ENCODE peak calls at places on chromosomes 4 and X, in ten cellular contexts. One of them, this sample, is unnamed.
A peak's percentile ranks its signal among the peaks of the same experiment; 100 is the strongest.

GRCh38 chr4:20483416-20483815 is 216.8 kb upstream of the PACRGL start:
- DNase-seq in heart left ventricle: no peak
- DNase-seq in upper lobe of right lung: no peak
- DNase-seq in CD4-positive, alpha-beta T cell: no peak
- DNase-seq in T-helper 17 cell: no peak
- DNase-seq in stomach: no peak
- DNase-seq in AG04450: no peak
- DNase-seq in tibial artery: no peak
- DNase-seq in H9: no peak
- DNase-seq in fibroblast of lung: peak; percentile 31
- DNase-seq in this sample: no peak

GRCh38 chr4:85842540-85842939 is 367.6 kb downstream of the ARHGAP24 start:
- DNase-seq in heart left ventricle: peak; percentile 33
- DNase-seq in upper lobe of right lung: no peak
- DNase-seq in CD4-positive, alpha-beta T cell: no peak
- DNase-seq in T-helper 17 cell: no peak
- DNase-seq in stomach: no peak
- DNase-seq in AG04450: no peak
- DNase-seq in tibial artery: peak; percentile 67
- DNase-seq in H9: no peak
- DNase-seq in fibroblast of lung: peak; percentile 41
- DNase-seq in this sample: peak; percentile 46

GRCh38 chr4:147942729-147943128 is 210.8 kb downstream of the ARHGAP10 start:
- DNase-seq in heart left ventricle: no peak
- DNase-seq in upper lobe of right lung: no peak
- DNase-seq in CD4-positive, alpha-beta T cell: no peak
- DNase-seq in T-helper 17 cell: no peak
- DNase-seq in stomach: no peak
- DNase-seq in AG04450: no peak
- DNase-seq in tibial artery: no peak
- DNase-seq in H9: no peak
- DNase-seq in fibroblast of lung: peak; percentile 21
- DNase-seq in this sample: no peak

GRCh38 chr4:165384186-165384585 is 5.4 kb downstream of the CPE start:
- DNase-seq in heart left ventricle: no peak
- DNase-seq in upper lobe of right lung: no peak
- DNase-seq in CD4-positive, alpha-beta T cell: no peak
- DNase-seq in T-helper 17 cell: no peak
- DNase-seq in stomach: no peak
- DNase-seq in AG04450: no peak
- DNase-seq in tibial artery: no peak
- DNase-seq in H9: no peak
- DNase-seq in fibroblast of lung: no peak
- DNase-seq in this sample: no peak

GRCh38 chrX:124239911-124240310 is 92.5 kb upstream of the TEX13D start:
- DNase-seq in heart left ventricle: no peak
- DNase-seq in upper lobe of right lung: no peak
- DNase-seq in CD4-positive, alpha-beta T cell: no peak
- DNase-seq in T-helper 17 cell: no peak
- DNase-seq in stomach: no peak
- DNase-seq in AG04450: no peak
- DNase-seq in tibial artery: no peak
- DNase-seq in H9: no peak
- DNase-seq in fibroblast of lung: no peak
- DNase-seq in this sample: no peak

GRCh38 chr4:137852326-137852725 is 320.0 kb upstream of the PCDH18 start:
- DNase-seq in heart left ventricle: no peak
- DNase-seq in upper lobe of right lung: no peak
- DNase-seq in CD4-positive, alpha-beta T cell: no peak
- DNase-seq in T-helper 17 cell: no peak
- DNase-seq in stomach: no peak
- DNase-seq in AG04450: no peak
- DNase-seq in tibial artery: no peak
- DNase-seq in H9: no peak
- DNase-seq in fibroblast of lung: no peak
- DNase-seq in this sample: no peak

GRCh38 chrX:106933538-106933961 is 13.3 kb downstream of the CLDN2 start:
- DNase-seq in heart left ventricle: no peak
- DNase-seq in upper lobe of right lung: peak; percentile 65
- DNase-seq in CD4-positive, alpha-beta T cell: no peak
- DNase-seq in T-helper 17 cell: no peak
- DNase-seq in stomach: peak; percentile 62
- DNase-seq in AG04450: no peak
- DNase-seq in tibial artery: no peak
- DNase-seq in H9: no peak
- DNase-seq in fibroblast of lung: no peak
- DNase-seq in this sample: no peak

GRCh38 chrX:81195712-81196111 is 6.0 kb downstream of the HMGN5 start:
- DNase-seq in heart left ventricle: peak; percentile 20
- DNase-seq in upper lobe of right lung: no peak
- DNase-seq in CD4-positive, alpha-beta T cell: peak; percentile 26
- DNase-seq in T-helper 17 cell: peak; percentile 14
- DNase-seq in stomach: peak; percentile 57
- DNase-seq in AG04450: no peak
- DNase-seq in tibial artery: no peak
- DNase-seq in H9: peak; percentile 45
- DNase-seq in fibroblast of lung: peak; percentile 63
- DNase-seq in this sample: no peak

GRCh38 chr4:8270912-8271815 is 1.6 kb downstream of the HTRA3 start:
- DNase-seq in heart left ventricle: no peak
- DNase-seq in upper lobe of right lung: no peak
- DNase-seq in CD4-positive, alpha-beta T cell: no peak
- DNase-seq in T-helper 17 cell: no peak
- DNase-seq in stomach: no peak
- DNase-seq in AG04450: no peak
- DNase-seq in tibial artery: no peak
- DNase-seq in H9: no peak
- DNase-seq in fibroblast of lung: no peak
- DNase-seq in this sample: no peak

GRCh38 chr4:31702291-31702690 is 982.1 kb downstream of the PCDH7 start:
- DNase-seq in heart left ventricle: no peak
- DNase-seq in upper lobe of right lung: no peak
- DNase-seq in CD4-positive, alpha-beta T cell: no peak
- DNase-seq in T-helper 17 cell: no peak
- DNase-seq in stomach: no peak
- DNase-seq in AG04450: no peak
- DNase-seq in tibial artery: no peak
- DNase-seq in H9: no peak
- DNase-seq in fibroblast of lung: peak; percentile 27
- DNase-seq in this sample: no peak

GRCh38 chr4:26208237-26208985 is 112.4 kb upstream of the RBPJ start:
- DNase-seq in heart left ventricle: no peak
- DNase-seq in upper lobe of right lung: no peak
- DNase-seq in CD4-positive, alpha-beta T cell: no peak
- DNase-seq in T-helper 17 cell: no peak
- DNase-seq in stomach: no peak
- DNase-seq in AG04450: no peak
- DNase-seq in tibial artery: no peak
- DNase-seq in H9: no peak
- DNase-seq in fibroblast of lung: no peak
- DNase-seq in this sample: no peak

GRCh38 chr4:81504685-81505598 is 33.2 kb upstream of the RASGEF1B start:
- DNase-seq in heart left ventricle: peak; percentile 59
- DNase-seq in upper lobe of right lung: peak; percentile 84
- DNase-seq in CD4-positive, alpha-beta T cell: peak; percentile 66
- DNase-seq in T-helper 17 cell: no peak
- DNase-seq in stomach: peak; percentile 52
- DNase-seq in AG04450: no peak
- DNase-seq in tibial artery: peak; percentile 86
- DNase-seq in H9: no peak
- DNase-seq in fibroblast of lung: peak; percentile 13
- DNase-seq in this sample: peak; percentile 84

DNA sequence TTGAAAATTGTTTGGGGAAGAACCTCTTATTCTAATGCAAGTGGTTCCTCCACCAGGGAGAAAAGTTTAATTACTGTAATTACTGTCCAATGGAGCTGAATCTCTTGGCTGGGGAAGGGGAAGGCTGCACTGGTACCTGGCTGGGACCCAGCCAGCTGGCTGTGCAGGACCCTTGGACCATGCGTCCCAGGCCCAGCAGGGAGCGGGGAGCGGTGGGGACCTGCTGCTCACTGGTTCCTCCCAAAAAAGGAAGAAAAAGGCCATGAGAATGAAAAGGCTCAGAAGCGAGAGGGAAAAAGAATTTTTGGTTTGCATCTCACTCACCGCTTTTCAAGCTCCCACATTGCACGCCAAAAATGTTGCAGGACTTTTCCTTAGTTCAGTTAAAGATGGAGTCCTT is 333.5 kb downstream of the FAM47B start:
- DNase-seq in heart left ventricle: no peak
- DNase-seq in upper lobe of right lung: no peak
- DNase-seq in CD4-positive, alpha-beta T cell: no peak
- DNase-seq in T-helper 17 cell: no peak
- DNase-seq in stomach: no peak
- DNase-seq in AG04450: no peak
- DNase-seq in tibial artery: no peak
- DNase-seq in H9: no peak
- DNase-seq in fibroblast of lung: no peak
- DNase-seq in this sample: no peak
- H3K9me3 ChIP-seq in heart left ventricle: no peaks in the 10 kb centered on the region
- H3K9me3 ChIP-seq in upper lobe of right lung: no peaks in the 10 kb centered on the region
- H3K9me3 ChIP-seq in CD4-positive, alpha-beta T cell: no peaks in the 10 kb centered on the region
- H3K9me3 ChIP-seq in T-helper 17 cell: peaks cover 2% of the 10 kb centered on the region
- H3K9me3 ChIP-seq in stomach: no peaks in the 10 kb centered on the region
- H3K9me3 ChIP-seq in AG04450: no peaks in the 10 kb centered on the region
- H3K9me3 ChIP-seq in tibial artery: no peaks in the 10 kb centered on the region
- H3K9me3 ChIP-seq in H9: no peaks in the 10 kb centered on the region
- H3K9me3 ChIP-seq in fibroblast of lung: no peaks in the 10 kb centered on the region
- H3K9me3 ChIP-seq in this sample: no peaks in the 10 kb centered on the region

GRCh38 chr4:32929738-32930688 is 2209.8 kb downstream of the PCDH7 start:
- DNase-seq in heart left ventricle: no peak
- DNase-seq in upper lobe of right lung: no peak
- DNase-seq in CD4-positive, alpha-beta T cell: no peak
- DNase-seq in T-helper 17 cell: no peak
- DNase-seq in stomach: no peak
- DNase-seq in AG04450: no peak
- DNase-seq in tibial artery: no peak
- DNase-seq in H9: no peak
- DNase-seq in fibroblast of lung: peak; percentile 1
- DNase-seq in this sample: no peak

GRCh38 chr4:32931475-32931874 is 2211.3 kb downstream of the PCDH7 start:
- DNase-seq in heart left ventricle: no peak
- DNase-seq in upper lobe of right lung: no peak
- DNase-seq in CD4-positive, alpha-beta T cell: no peak
- DNase-seq in T-helper 17 cell: no peak
- DNase-seq in stomach: no peak
- DNase-seq in AG04450: no peak
- DNase-seq in tibial artery: no peak
- DNase-seq in H9: no peak
- DNase-seq in fibroblast of lung: peak; percentile 12
- DNase-seq in this sample: no peak

DNA sequence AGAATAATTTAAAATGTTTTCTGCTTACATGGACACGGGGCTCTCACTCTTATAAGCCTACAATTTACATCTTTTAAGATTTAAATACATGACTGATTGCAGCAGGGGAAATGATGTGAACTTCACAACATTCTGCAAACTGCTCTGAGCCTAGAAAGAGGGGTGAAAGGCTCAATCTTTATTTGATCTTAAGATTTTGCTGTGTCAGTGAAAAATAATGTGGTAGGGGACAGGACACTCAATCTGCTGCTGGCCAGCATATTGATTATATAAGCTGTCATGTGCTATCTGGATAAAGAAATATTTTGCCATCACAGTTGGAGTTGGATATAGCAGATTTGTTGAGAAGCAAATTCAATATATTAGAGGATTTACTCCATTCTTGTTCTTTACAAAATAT is 2210.5 kb downstream of the PCDH7 start:
- DNase-seq in heart left ventricle: no peak
- DNase-seq in upper lobe of right lung: no peak
- DNase-seq in CD4-positive, alpha-beta T cell: no peak
- DNase-seq in T-helper 17 cell: no peak
- DNase-seq in stomach: no peak
- DNase-seq in AG04450: no peak
- DNase-seq in tibial artery: no peak
- DNase-seq in H9: no peak
- DNase-seq in fibroblast of lung: no peak
- DNase-seq in this sample: no peak
- H3K9me3 ChIP-seq in heart left ventricle: no peaks in the 10 kb centered on the region
- H3K9me3 ChIP-seq in upper lobe of right lung: no peaks in the 10 kb centered on the region
- H3K9me3 ChIP-seq in CD4-positive, alpha-beta T cell: no peaks in the 10 kb centered on the region
- H3K9me3 ChIP-seq in T-helper 17 cell: no peaks in the 10 kb centered on the region
- H3K9me3 ChIP-seq in stomach: peaks cover 3% of the 10 kb centered on the region
- H3K9me3 ChIP-seq in AG04450: no peaks in the 10 kb centered on the region
- H3K9me3 ChIP-seq in tibial artery: no peaks in the 10 kb centered on the region
- H3K9me3 ChIP-seq in H9: no peaks in the 10 kb centered on the region
- H3K9me3 ChIP-seq in fibroblast of lung: no peaks in the 10 kb centered on the region
- H3K9me3 ChIP-seq in this sample: no peaks in the 10 kb centered on the region

DNA sequence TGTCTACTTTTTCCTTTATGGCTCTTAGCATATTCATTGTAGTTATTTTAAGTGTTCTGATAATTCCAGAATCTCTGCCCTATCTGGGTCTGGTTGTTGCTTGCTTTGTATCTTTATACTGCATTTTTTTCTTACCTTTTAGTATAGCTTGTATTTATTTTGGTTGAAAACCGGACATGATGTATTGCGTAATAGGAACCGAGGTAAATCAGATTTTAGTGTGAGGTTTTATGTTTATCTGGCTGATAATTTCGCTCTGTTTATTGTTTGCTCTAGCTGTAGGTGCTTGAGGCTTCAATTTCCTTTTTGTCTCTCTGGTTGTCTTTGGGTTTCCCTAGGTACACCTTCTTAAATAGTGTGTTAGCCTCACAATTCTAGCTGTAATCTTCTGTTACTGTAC is 263.8 kb upstream of the LCORL start:
- DNase-seq in heart left ventricle: no peak
- DNase-seq in upper lobe of right lung: no peak
- DNase-seq in CD4-positive, alpha-beta T cell: no peak
- DNase-seq in T-helper 17 cell: no peak
- DNase-seq in stomach: no peak
- DNase-seq in AG04450: no peak
- DNase-seq in tibial artery: no peak
- DNase-seq in H9: no peak
- DNase-seq in fibroblast of lung: no peak
- DNase-seq in this sample: no peak
- H3K9me3 ChIP-seq in heart left ventricle: no peaks in the 10 kb centered on the region
- H3K9me3 ChIP-seq in upper lobe of right lung: no peaks in the 10 kb centered on the region
- H3K9me3 ChIP-seq in CD4-positive, alpha-beta T cell: no peaks in the 10 kb centered on the region
- H3K9me3 ChIP-seq in T-helper 17 cell: no peaks in the 10 kb centered on the region
- H3K9me3 ChIP-seq in stomach: peaks cover 6% of the 10 kb centered on the region
- H3K9me3 ChIP-seq in AG04450: peaks cover 8% of the 10 kb centered on the region
- H3K9me3 ChIP-seq in tibial artery: no peaks in the 10 kb centered on the region
- H3K9me3 ChIP-seq in H9: no peaks in the 10 kb centered on the region
- H3K9me3 ChIP-seq in fibroblast of lung: no peaks in the 10 kb centered on the region
- H3K9me3 ChIP-seq in this sample: no peaks in the 10 kb centered on the region

GRCh38 chr4:12173496-12173895 is 744.8 kb upstream of the HS3ST1 start:
- DNase-seq in heart left ventricle: no peak
- DNase-seq in upper lobe of right lung: no peak
- DNase-seq in CD4-positive, alpha-beta T cell: no peak
- DNase-seq in T-helper 17 cell: no peak
- DNase-seq in stomach: no peak
- DNase-seq in AG04450: no peak
- DNase-seq in tibial artery: no peak
- DNase-seq in H9: no peak
- DNase-seq in fibroblast of lung: no peak
- DNase-seq in this sample: no peak

GRCh38 chr4:12172198-12172970 is 743.7 kb upstream of the HS3ST1 start:
- DNase-seq in heart left ventricle: no peak
- DNase-seq in upper lobe of right lung: no peak
- DNase-seq in CD4-positive, alpha-beta T cell: no peak
- DNase-seq in T-helper 17 cell: no peak
- DNase-seq in stomach: no peak
- DNase-seq in AG04450: no peak
- DNase-seq in tibial artery: no peak
- DNase-seq in H9: no peak
- DNase-seq in fibroblast of lung: no peak
- DNase-seq in this sample: no peak

GRCh38 chr4:12170308-12170707 is 741.6 kb upstream of the HS3ST1 start:
- DNase-seq in heart left ventricle: no peak
- DNase-seq in upper lobe of right lung: no peak
- DNase-seq in CD4-positive, alpha-beta T cell: no peak
- DNase-seq in T-helper 17 cell: no peak
- DNase-seq in stomach: no peak
- DNase-seq in AG04450: no peak
- DNase-seq in tibial artery: no peak
- DNase-seq in H9: no peak
- DNase-seq in fibroblast of lung: no peak
- DNase-seq in this sample: no peak
- H3K9me3 ChIP-seq in heart left ventricle: no peaks in the 10 kb centered on the region
- H3K9me3 ChIP-seq in upper lobe of right lung: no peaks in the 10 kb centered on the region
- H3K9me3 ChIP-seq in CD4-positive, alpha-beta T cell: no peaks in the 10 kb centered on the region
- H3K9me3 ChIP-seq in T-helper 17 cell: no peaks in the 10 kb centered on the region
- H3K9me3 ChIP-seq in stomach: peaks cover 7% of the 10 kb centered on the region
- H3K9me3 ChIP-seq in AG04450: peaks cover 6% of the 10 kb centered on the region
- H3K9me3 ChIP-seq in tibial artery: no peaks in the 10 kb centered on the region
- H3K9me3 ChIP-seq in H9: no peaks in the 10 kb centered on the region
- H3K9me3 ChIP-seq in fibroblast of lung: no peaks in the 10 kb centered on the region
- H3K9me3 ChIP-seq in this sample: no peaks in the 10 kb centered on the region